ENCODE peak calls at places on chromosome 2, in six cellular contexts. P is fibroblast of lung, Y is thoracic aorta, L is A549, W is PC-9, Z is right lobe of liver. R is an unnamed sample.

GRCh38 chr2:210561482-210561881 is 5.1 kb downstream of the CPS1 start:
- DNase-seq in L (no peak), W (no peak), P (no peak), Y (no peak), Z (peak; percentile 38), R (no peak)

GRCh38 chr2:120988741-120989555 is 253.3 kb downstream of the GLI2 start:
- DNase-seq in Y (no peak), L (no peak), W (no peak), P (no peak), Z (no peak), R (no peak)

GRCh38 chr2:216348909-216349308 is 23.4 kb downstream of the MARCHF4 start:
- DNase-seq in Z (no peak), P (peak; percentile 88), L (no peak), W (peak; percentile 43), Y (no peak), R (no peak)

GRCh38 chr2:73254343-73255006 is 20.4 kb downstream of the CCT7 start:
- DNase-seq in W (peak; percentile 34), Z (no peak), P (no peak), L (no peak), Y (no peak), R (no peak)

GRCh38 chr2:84386326-84386995 is 72.6 kb downstream of the SUCLG1 start:
- DNase-seq in W (no peak), P (no peak), Z (no peak), L (no peak), Y (no peak), R (no peak)

GRCh38 chr2:72415256-72415655 is 267.6 kb upstream of the CYP26B1 start:
- DNase-seq in P (peak; percentile 74), Y (no peak), L (no peak), Z (no peak), W (no peak), R (no peak)

GRCh38 chr2:39127973-39128372 is 7.1 kb upstream of the SOS1 start:
- DNase-seq in Y (no peak), L (no peak), P (peak; percentile 27), Z (no peak), W (peak; percentile 49), R (peak; percentile 15)

GRCh38 chr2:10514287-10514686 is 66.2 kb upstream of the ODC1 start:
- DNase-seq in W (no peak), Z (no peak), P (no peak), Y (no peak), L (no peak), R (no peak)

GRCh38 chr2:111694690-111695089 is 189.3 kb downstream of the ANAPC1 start:
- DNase-seq in Y (no peak), Z (no peak), L (no peak), P (peak; percentile 100), W (peak; percentile 47), R (no peak)

GRCh38 chr2:34096552-34097171 is 497.6 kb upstream of the FAM98A start:
- DNase-seq in P (peak; percentile 51), Y (no peak), L (peak; percentile 19), W (peak; percentile 43), Z (no peak), R (no peak)

GRCh38 chr2:170146784-170147183 is 31.2 kb upstream of the MYO3B start:
- DNase-seq in P (no peak), W (no peak), Z (no peak), L (no peak), Y (no peak), R (no peak)
- TF ChIP-seq CTCF in P (no peak), W (no peak), Z (no peak), L (no peak), Y (no peak), R (no peak)

GRCh38 chr2:230657462-230657861 is 55.2 kb upstream of the CAB39 start:
- DNase-seq in Y (no peak), P (no peak), L (no peak), Z (no peak), W (no peak), R (no peak)
- H3K4me1 ChIP-seq in Y (no peaks in the 10 kb centered on the region), P (no peaks in the 10 kb centered on the region), L (no peaks in the 10 kb centered on the region), Z (no peaks in the 10 kb centered on the region), W (peaks cover 11% of the 10 kb centered on the region), R (peaks cover 4% of the 10 kb centered on the region)

DNA sequence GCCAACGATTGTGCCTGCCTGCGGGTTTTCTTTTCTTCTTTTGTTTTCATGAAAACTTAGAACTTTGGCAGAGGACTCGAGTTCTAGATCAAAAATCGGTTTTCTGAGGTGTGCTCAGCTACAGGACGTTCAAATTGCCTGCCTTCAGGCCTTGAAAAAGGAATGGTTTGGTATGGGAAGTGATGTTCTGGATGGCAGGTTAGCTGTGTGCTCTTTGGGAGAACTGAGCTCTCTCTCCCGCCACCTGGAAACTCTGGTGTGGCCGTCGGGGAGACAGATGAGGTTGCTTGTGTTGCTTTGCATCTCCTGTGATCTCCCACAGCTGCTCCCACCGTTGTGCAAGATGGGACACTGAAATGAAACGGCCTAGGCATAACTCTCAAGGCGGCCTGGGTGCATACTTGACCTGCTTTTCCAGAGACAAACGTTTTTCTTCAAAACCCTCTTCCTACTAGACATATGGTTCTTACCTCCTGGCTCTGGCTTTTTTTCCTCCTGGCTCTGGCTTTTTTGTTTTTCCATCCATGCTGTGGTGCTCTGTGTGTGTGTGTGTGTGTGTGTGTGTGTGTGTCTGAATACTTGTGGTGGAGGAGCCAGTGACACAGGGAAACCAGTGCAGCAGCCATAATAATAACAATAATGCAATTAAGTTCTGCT is 2.0 kb downstream of the FMNL2 start:
- DNase-seq in Y (no peak), W (no peak), P (peak; percentile 72), L (no peak), Z (no peak), R (peak; percentile 30)
- H3K4me3 ChIP-seq in Y (peak overlapping the region; percentile 98), W (peak overlapping the region; percentile 94), P (peak overlapping the region; percentile 76), L (peak overlapping the region; percentile 98), Z (peak overlapping the region; percentile 82), R (no peak overlapping the region)

GRCh38 chr2:159904565-159905281 is 106.7 kb upstream of the CD302 start:
- DNase-seq in P (no peak), W (peak; percentile 77), L (peak; percentile 35), Z (peak; percentile 71), Y (no peak), R (peak; percentile 94)

GRCh38 chr2:159903404-159904126 is 105.6 kb upstream of the CD302 start:
- DNase-seq in P (no peak), L (no peak), Z (peak; percentile 28), Y (no peak), W (no peak), R (peak; percentile 69)

GRCh38 chr2:159905901-159906300 is 107.9 kb upstream of the CD302 start:
- DNase-seq in L (no peak), Y (no peak), W (no peak), P (no peak), Z (no peak), R (peak; percentile 36)

GRCh38 chr2:159902722-159903121 is 104.7 kb upstream of the CD302 start:
- DNase-seq in W (no peak), L (no peak), Y (no peak), Z (no peak), P (no peak), R (no peak)

DNA sequence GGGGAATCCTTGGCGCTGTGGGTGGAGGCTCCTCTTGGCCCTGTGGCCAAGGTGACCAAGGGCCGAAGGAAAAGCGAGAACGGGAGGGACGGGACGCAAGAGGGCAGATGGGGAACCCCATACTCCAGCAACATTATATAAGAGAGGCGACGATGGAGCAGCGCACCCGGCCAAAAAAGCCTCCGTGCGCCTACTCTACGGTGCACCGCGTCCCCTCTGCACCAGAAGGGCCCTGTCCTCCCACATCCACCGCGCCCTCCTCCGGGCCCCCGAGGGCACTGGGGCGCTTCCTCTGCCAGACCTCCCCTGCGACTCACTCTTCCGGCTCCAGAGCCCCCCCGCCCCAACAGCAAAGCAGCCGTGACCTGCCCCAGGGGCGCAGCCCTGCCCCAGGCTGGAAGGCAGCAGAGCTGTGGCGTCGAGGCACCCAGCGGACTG is 106.1 kb upstream of the CD302 start:
- DNase-seq in Y (no peak), Z (no peak), P (no peak), L (no peak), W (no peak), R (no peak)
- TF ChIP-seq CTCF in Y (no peak), Z (no peak), P (no peak), L (no peak), W (no peak), R (no peak)

GRCh38 chr2:16655457-16655837 is 10.2 kb downstream of the CYRIA start:
- DNase-seq in P (no peak), W (peak; percentile 12), Z (no peak), Y (no peak), L (no peak), R (no peak)

GRCh38 chr2:16660039-16660619 is 5.5 kb downstream of the CYRIA start:
- DNase-seq in P (no peak), L (no peak), W (peak; percentile 10), Z (no peak), Y (no peak), R (no peak)

GRCh38 chr2:16656784-16657391 is 8.7 kb downstream of the CYRIA start:
- DNase-seq in W (peak; percentile 19), Y (peak; percentile 27), P (no peak), L (no peak), Z (peak; percentile 34), R (peak; percentile 33)

GRCh38 chr2:16656087-16656486 is 9.5 kb downstream of the CYRIA start:
- DNase-seq in W (no peak), Y (no peak), P (no peak), Z (no peak), L (no peak), R (no peak)

DNA sequence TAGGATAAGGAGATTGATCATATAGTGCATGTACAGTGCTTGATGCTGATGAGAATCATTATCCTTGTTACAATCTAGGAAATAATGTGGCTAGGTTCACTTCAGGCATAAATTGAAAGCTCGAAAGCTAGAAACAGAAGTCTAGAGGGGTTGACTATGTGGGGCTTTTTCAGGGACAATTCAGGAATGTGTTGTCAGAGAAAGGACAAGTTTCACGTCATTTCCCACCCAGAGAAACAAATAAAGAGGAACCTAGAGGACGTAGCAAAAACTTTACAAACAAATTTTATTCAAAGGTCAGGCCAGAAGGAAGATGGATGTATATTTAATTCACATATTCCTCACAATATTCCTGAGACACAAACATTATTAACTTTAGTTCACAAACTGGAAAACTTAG is 7.6 kb downstream of the CYRIA start:
- DNase-seq in W (peak; percentile 19), L (no peak), Y (no peak), P (no peak), Z (no peak), R (no peak)
- H3K4me1 ChIP-seq in W (no peaks in the 10 kb centered on the region), L (no peaks in the 10 kb centered on the region), Y (peaks cover 36% of the 10 kb centered on the region), P (peaks cover 9% of the 10 kb centered on the region), Z (peaks cover 2% of the 10 kb centered on the region), R (no peaks in the 10 kb centered on the region)

R was measured in mucosa of descending colon.